ENCODE peak calls at places on chromosomes 1 and 21, in six cellular contexts. K, M, Z, O, H and S are unnamed samples.

GRCh38 chr1:221911714-221912113 is 169.8 kb upstream of the DUSP10 start:
- DNase-seq in Z (no peak), K (no peak), H (no peak), O (no peak), M (no peak), S (no peak)

GRCh38 chr1:99869723-99870122 is 19.6 kb downstream of the AGL start:
- DNase-seq in H (no peak), O (no peak), K (no peak), Z (no peak), M (no peak), S (no peak)

GRCh38 chr1:11648732-11649158 is 5.5 kb downstream of the FBXO2 start:
- DNase-seq in M (peak; percentile 26), H (no peak), K (no peak), Z (no peak), O (no peak), S (peak; percentile 82)

GRCh38 chr1:21100496-21100895 is 76.2 kb downstream of the EIF4G3 start:
- DNase-seq in M (no peak), O (no peak), H (no peak), Z (no peak), K (no peak), S (no peak)

GRCh38 chr1:23116921-23117699 is 51.5 kb downstream of the LUZP1 start:
- DNase-seq in K (no peak), M (no peak), O (no peak), H (no peak), Z (no peak), S (no peak)

GRCh38 chr1:67716800-67717199 is 31.8 kb downstream of the GADD45A start:
- DNase-seq in O (no peak), K (peak; percentile 20), Z (no peak), H (no peak), M (no peak), S (no peak)

GRCh38 chr21:20570824-20571232 is 427.4 kb upstream of the NCAM2 start:
- DNase-seq in Z (no peak), H (no peak), O (no peak), K (no peak), M (no peak), S (no peak)

GRCh38 chr1:15617874-15618684 is 821 bp downstream of the DDI2 start:
- DNase-seq in M (peak; percentile 33), H (no peak), K (no peak), O (no peak), Z (peak; percentile 63), S (no peak)

GRCh38 chr21:41678944-41679343 is 87.9 kb downstream of the RIPK4 start:
- DNase-seq in K (peak; percentile 94), M (no peak), H (peak; percentile 89), O (peak; percentile 42), Z (no peak), S (peak; percentile 81)

GRCh38 chr1:51535006-51535592 is 16.0 kb upstream of the EPS15 start:
- DNase-seq in K (peak; percentile 68), H (peak; percentile 46), Z (peak; percentile 16), M (peak; percentile 12), O (no peak), S (no peak)

GRCh38 chr1:204989266-204990058 is 53.5 kb upstream of the CNTN2 start:
- DNase-seq in M (peak; percentile 35), O (no peak), K (peak; percentile 67), Z (peak; percentile 57), H (peak; percentile 65), S (peak; percentile 89)

GRCh38 chr1:243727503-243728191 is 122.4 kb downstream of the AKT3 start:
- DNase-seq in H (no peak), K (no peak), Z (no peak), M (no peak), O (no peak), S (no peak)
- H3K4me1 ChIP-seq in H (no peaks in the 10 kb centered on the region), K (peaks cover 4% of the 10 kb centered on the region), Z (no peaks in the 10 kb centered on the region), M (peaks cover 6% of the 10 kb centered on the region), O (peaks cover 20% of the 10 kb centered on the region), S (peaks cover 48% of the 10 kb centered on the region)

GRCh38 chr1:31012210-31012924 is 53.1 kb downstream of the PUM1 start:
- DNase-seq in H (no peak), M (no peak), Z (no peak), K (no peak), O (no peak), S (no peak)
- H3K4me1 ChIP-seq in H (peaks cover 20% of the 10 kb centered on the region), M (peaks cover 61% of the 10 kb centered on the region), Z (no peaks in the 10 kb centered on the region), K (peaks cover 20% of the 10 kb centered on the region), O (peaks cover 55% of the 10 kb centered on the region), S (peaks cover 18% of the 10 kb centered on the region)

GRCh38 chr1:206680279-206680678 is 4.4 kb upstream of the MAPKAPK2 start:
- DNase-seq in M (no peak), H (no peak), Z (no peak), O (no peak), K (no peak), S (no peak)
- H3K4me1 ChIP-seq in M (peaks cover 13% of the 10 kb centered on the region), H (peaks cover 10% of the 10 kb centered on the region), Z (peaks cover 6% of the 10 kb centered on the region), O (peaks cover 10% of the 10 kb centered on the region), K (peaks cover 6% of the 10 kb centered on the region), S (peaks cover 49% of the 10 kb centered on the region)

GRCh38 chr1:9559673-9560072 is 20.4 kb downstream of the SLC25A33 start:
- DNase-seq in K (no peak), M (peak; percentile 65), O (no peak), H (no peak), Z (peak; percentile 29), S (no peak)
- H3K4me1 ChIP-seq in K (no peaks in the 10 kb centered on the region), M (peaks cover 21% of the 10 kb centered on the region), O (peaks cover 22% of the 10 kb centered on the region), H (peaks cover 23% of the 10 kb centered on the region), Z (no peaks in the 10 kb centered on the region), S (peaks cover 8% of the 10 kb centered on the region)

GRCh38 chr1:226730826-226731225 is 8.3 kb downstream of the ITPKB start:
- DNase-seq in O (no peak), Z (no peak), K (no peak), H (no peak), M (peak; percentile 55), S (no peak)
- H3K4me1 ChIP-seq in O (peaks cover 57% of the 10 kb centered on the region), Z (peaks cover 52% of the 10 kb centered on the region), K (peaks cover 2% of the 10 kb centered on the region), H (peaks cover 30% of the 10 kb centered on the region), M (peaks cover 65% of the 10 kb centered on the region), S (peaks cover 100% of the 10 kb centered on the region)

DNA sequence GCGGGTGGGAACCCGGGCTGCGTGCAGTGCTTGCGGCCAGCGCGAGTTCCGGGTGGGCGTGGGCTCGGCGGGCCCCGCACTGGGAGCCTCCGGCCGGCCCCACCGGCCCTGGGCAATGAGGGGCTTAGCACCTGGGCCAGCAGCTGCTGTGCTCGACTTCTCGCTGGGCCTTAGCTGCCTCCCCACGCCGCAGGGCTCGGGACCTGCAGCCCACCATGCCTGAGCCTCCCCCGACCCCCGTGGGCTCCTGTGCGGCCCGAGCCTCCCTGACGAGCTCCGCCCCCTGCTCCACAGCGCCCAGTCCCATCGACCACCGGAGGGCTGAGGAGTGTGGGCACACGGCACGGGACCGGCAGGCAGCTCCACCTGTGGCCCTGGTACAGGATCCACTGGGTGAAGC is 23.7 kb upstream of the CLIC4 start:
- DNase-seq in Z (no peak), M (no peak), K (no peak), O (no peak), H (no peak), S (no peak)
- H3K4me1 ChIP-seq in Z (peaks cover 10% of the 10 kb centered on the region), M (no peaks in the 10 kb centered on the region), K (peaks cover 21% of the 10 kb centered on the region), O (peaks cover 12% of the 10 kb centered on the region), H (peaks cover 19% of the 10 kb centered on the region), S (no peaks in the 10 kb centered on the region)

DNA sequence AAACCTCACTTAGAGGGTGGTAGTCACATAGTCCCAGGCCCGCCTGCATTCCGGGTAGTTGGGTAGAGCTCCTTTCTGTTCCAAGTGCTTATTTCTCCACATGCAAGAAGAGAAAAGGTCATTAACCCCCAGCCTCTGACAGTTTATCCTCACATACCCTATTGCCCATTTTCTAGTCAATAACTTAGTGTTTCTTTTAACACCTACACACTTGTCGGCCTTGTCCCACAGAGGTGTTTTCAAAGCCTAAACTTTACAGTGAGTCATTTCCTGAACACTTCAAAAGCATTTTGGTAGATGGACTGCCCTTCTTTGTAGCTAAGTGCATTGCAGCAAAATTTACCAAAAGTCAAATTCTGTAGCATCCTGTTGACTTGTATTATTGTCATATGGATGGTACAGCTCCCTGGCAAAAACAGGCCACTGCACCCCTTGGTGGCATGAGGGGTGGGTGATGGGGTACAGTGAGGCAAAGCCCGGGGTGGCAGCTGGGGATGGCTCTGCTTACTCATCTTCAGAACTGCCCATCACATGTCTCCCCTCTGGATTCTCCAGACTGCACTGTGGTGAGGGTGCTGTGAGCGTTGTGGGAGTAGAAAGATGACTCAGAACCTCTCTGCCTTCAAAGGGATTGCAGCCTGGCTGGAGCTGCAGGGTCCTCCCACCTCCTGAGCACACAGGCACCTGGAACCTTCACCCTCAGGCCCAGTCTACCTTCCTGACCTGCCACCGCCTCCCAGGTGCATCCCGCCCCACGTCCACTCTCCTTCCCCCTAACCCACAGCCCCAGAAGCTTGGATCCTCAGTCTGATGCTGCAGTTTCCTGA is 45.8 kb upstream of the DMRTB1 start:
- DNase-seq in H (no peak), O (no peak), M (peak; percentile 24), Z (peak; percentile 22), K (peak; percentile 89), S (no peak)
- H3K4me1 ChIP-seq in H (no peaks in the 10 kb centered on the region), O (no peaks in the 10 kb centered on the region), M (peaks cover 70% of the 10 kb centered on the region), Z (peaks cover 2% of the 10 kb centered on the region), K (peaks cover 24% of the 10 kb centered on the region), S (no peaks in the 10 kb centered on the region)

GRCh38 chr1:240801445-240801844 is 189.5 kb upstream of the GREM2 start:
- DNase-seq in M (no peak), H (no peak), K (peak; percentile 65), O (no peak), Z (no peak), S (no peak)
- H3K4me1 ChIP-seq in M (no peaks in the 10 kb centered on the region), H (no peaks in the 10 kb centered on the region), K (peaks cover 4% of the 10 kb centered on the region), O (no peaks in the 10 kb centered on the region), Z (no peaks in the 10 kb centered on the region), S (no peaks in the 10 kb centered on the region)

GRCh38 chr1:25562928-25563283 is 19.5 kb downstream of the LDLRAP1 start:
- DNase-seq in M (no peak), K (no peak), O (no peak), Z (no peak), H (no peak), S (peak; percentile 78)

GRCh38 chr1:25565188-25565591 is 21.8 kb downstream of the LDLRAP1 start:
- DNase-seq in M (peak; percentile 72), K (peak; percentile 47), H (no peak), O (no peak), Z (no peak), S (no peak)

GRCh38 chr1:25562101-25562927 is 18.9 kb downstream of the LDLRAP1 start:
- DNase-seq in Z (peak; percentile 67), H (no peak), O (peak; percentile 37), K (no peak), M (peak; percentile 97), S (peak; percentile 92)

GRCh38 chr1:25564777-25565176 is 21.4 kb downstream of the LDLRAP1 start:
- DNase-seq in Z (no peak), K (no peak), M (no peak), O (no peak), H (no peak), S (peak; percentile 69)

GRCh38 chr1:25563330-25564215 is 20.2 kb downstream of the LDLRAP1 start:
- DNase-seq in O (no peak), H (no peak), K (no peak), M (no peak), Z (no peak), S (peak; percentile 84)
- H3K4me1 ChIP-seq in O (peaks cover 61% of the 10 kb centered on the region), H (peaks cover 39% of the 10 kb centered on the region), K (peaks cover 29% of the 10 kb centered on the region), M (peaks cover 97% of the 10 kb centered on the region), Z (no peaks in the 10 kb centered on the region), S (peaks cover 99% of the 10 kb centered on the region)